ENCODE peak calls at places on chromosomes 7 and 10, in four cellular contexts. One of them, this sample, is unnamed. For H3K79me1, the result is how much of the 10 kb centered on the place peaks cover.

GRCh38 chr7:38977658-38978057 is at the start of gene POU6F2:
- DNase-seq in H1: no peak
- DNase-seq in H9: no peak
- DNase-seq in IMR-90: no peak
- DNase-seq in this sample: no peak

GRCh38 chr7:122858310-122858709 is 27.9 kb downstream of the CADPS2 start:
- DNase-seq in H9: no peak
- DNase-seq in H1: no peak
- DNase-seq in IMR-90: no peak
- DNase-seq in this sample: no peak

GRCh38 chr7:449249-450019 is 70.2 kb downstream of the PDGFA start:
- DNase-seq in H9: no peak
- DNase-seq in H1: no peak
- DNase-seq in IMR-90: no peak
- DNase-seq in this sample: no peak

GRCh38 chr7:44796504-44797328 is at the start of gene PPIA:
- DNase-seq in H9: peak
- DNase-seq in H1: peak
- DNase-seq in IMR-90: peak
- DNase-seq in this sample: peak

GRCh38 chr7:119935418-119936025 is 337.5 kb upstream of the KCND2 start:
- DNase-seq in H1: no peak
- DNase-seq in IMR-90: peak
- DNase-seq in H9: no peak
- DNase-seq in this sample: peak

GRCh38 chr10:108454793-108455192 is 1290.3 kb upstream of the SORCS1 start:
- DNase-seq in H9: no peak
- DNase-seq in H1: no peak
- DNase-seq in IMR-90: no peak
- DNase-seq in this sample: no peak

GRCh38 chr7:3176112-3176836 is 124.8 kb upstream of the SDK1 start:
- DNase-seq in H9: no peak
- DNase-seq in H1: no peak
- DNase-seq in IMR-90: no peak
- DNase-seq in this sample: peak

GRCh38 chr7:475951-476441 is 43.6 kb downstream of the PDGFA start:
- DNase-seq in IMR-90: no peak
- DNase-seq in H1: no peak
- DNase-seq in H9: no peak
- DNase-seq in this sample: no peak

GRCh38 chr10:57513637-57514036 is 754.1 kb downstream of the IPMK start:
- DNase-seq in IMR-90: no peak
- DNase-seq in H9: no peak
- DNase-seq in H1: no peak
- DNase-seq in this sample: no peak

GRCh38 chr7:29046978-29047377 is 88.8 kb upstream of the TRIL start:
- DNase-seq in H1: no peak
- DNase-seq in IMR-90: no peak
- DNase-seq in H9: no peak
- DNase-seq in this sample: no peak

GRCh38 chr7:75660566-75661215 is 78.0 kb downstream of the HIP1 start:
- DNase-seq in H1: no peak
- DNase-seq in IMR-90: no peak
- DNase-seq in H9: no peak
- DNase-seq in this sample: no peak

GRCh38 chr10:99808285-99808684 is 25.8 kb downstream of the ABCC2 start:
- DNase-seq in IMR-90: no peak
- DNase-seq in H1: no peak
- DNase-seq in H9: no peak
- DNase-seq in this sample: no peak

GRCh38 chr7:16926283-16926682 is 44.5 kb upstream of the AGR3 start:
- DNase-seq in H9: no peak
- DNase-seq in IMR-90: peak
- DNase-seq in H1: no peak
- DNase-seq in this sample: peak

GRCh38 chr7:99404235-99404976 is 4.0 kb downstream of the PDAP1 start:
- DNase-seq in IMR-90: peak
- DNase-seq in H1: no peak
- DNase-seq in H9: no peak
- DNase-seq in this sample: no peak

GRCh38 chr10:46547881-46548780 is 8.3 kb downstream of the GPRIN2 start:
- DNase-seq in IMR-90: peak
- DNase-seq in H1: no peak
- DNase-seq in H9: peak
- DNase-seq in this sample: no peak

GRCh38 chr10:59073456-59074053 is 102.9 kb upstream of the PHYHIPL start:
- DNase-seq in H1: no peak
- DNase-seq in H9: no peak
- DNase-seq in IMR-90: no peak
- DNase-seq in this sample: no peak

GRCh38 chr7:79652619-79653018 is 199.2 kb upstream of the MAGI2 start:
- DNase-seq in H9: no peak
- DNase-seq in H1: no peak
- DNase-seq in IMR-90: peak
- DNase-seq in this sample: peak

GRCh38 chr7:41051525-41051924 is 651.4 kb downstream of the INHBA start:
- DNase-seq in H1: peak
- DNase-seq in IMR-90: no peak
- DNase-seq in H9: no peak
- DNase-seq in this sample: no peak

GRCh38 chr10:127921751-127922140 is 14.8 kb downstream of the PTPRE start:
- DNase-seq in H1: no peak
- DNase-seq in H9: no peak
- DNase-seq in IMR-90: no peak
- DNase-seq in this sample: no peak

GRCh38 chr7:22874904-22875303 is 52.3 kb upstream of the TOMM7 start:
- DNase-seq in IMR-90: no peak
- DNase-seq in H9: no peak
- DNase-seq in H1: no peak
- DNase-seq in this sample: no peak

GRCh38 chr7:33903770-33904679 is 1.3 kb upstream of the BMPER start:
- DNase-seq in H9: peak
- DNase-seq in H1: peak
- DNase-seq in IMR-90: peak
- DNase-seq in this sample: peak

GRCh38 chr7:37930226-37930948 is 9.9 kb downstream of the EPDR1 start:
- DNase-seq in H1: no peak
- DNase-seq in H9: no peak
- DNase-seq in IMR-90: no peak
- DNase-seq in this sample: no peak

GRCh38 chr7:70006411-70006920 is 408.2 kb downstream of the AUTS2 start:
- DNase-seq in H9: no peak
- DNase-seq in H1: no peak
- DNase-seq in IMR-90: no peak
- DNase-seq in this sample: no peak

GRCh38 chr10:11351801-11352200 is 259.6 kb downstream of the USP6NL start:
- DNase-seq in IMR-90: no peak
- DNase-seq in H9: no peak
- DNase-seq in H1: no peak
- DNase-seq in this sample: no peak

GRCh38 chr10:44651834-44652233 is 259.3 kb upstream of the TMEM72 start:
- DNase-seq in H9: no peak
- DNase-seq in H1: no peak
- DNase-seq in IMR-90: peak
- DNase-seq in this sample: no peak

GRCh38 chr7:92402920-92403759 is 44.1 kb upstream of the GATAD1 start:
- DNase-seq in H9: no peak
- DNase-seq in IMR-90: peak
- DNase-seq in H1: no peak
- DNase-seq in this sample: peak

GRCh38 chr10:117868151-117868550 is 178.6 kb downstream of the RAB11FIP2 start:
- DNase-seq in H9: no peak
- DNase-seq in H1: no peak
- DNase-seq in IMR-90: no peak
- DNase-seq in this sample: no peak

GRCh38 chr7:84823530-84823929 is 363.3 kb downstream of the SEMA3D start:
- DNase-seq in IMR-90: no peak
- DNase-seq in H1: no peak
- DNase-seq in H9: no peak
- DNase-seq in this sample: no peak

GRCh38 chr10:95755511-95756004 is 405 bp upstream of the ENTPD1 start:
- DNase-seq in H1: no peak
- DNase-seq in H9: peak
- DNase-seq in IMR-90: no peak
- DNase-seq in this sample: peak

GRCh38 chr10:86579883-86580548 is 58.4 kb upstream of the WAPL start:
- DNase-seq in IMR-90: no peak
- DNase-seq in H9: no peak
- DNase-seq in H1: no peak
- DNase-seq in this sample: no peak

GRCh38 chr7:139095194-139095659 is 14.3 kb downstream of the ZC3HAV1 start:
- DNase-seq in IMR-90: no peak
- DNase-seq in H1: no peak
- DNase-seq in H9: peak
- DNase-seq in this sample: peak

GRCh38 chr7:80907141-80907601 is 11.7 kb downstream of the SEMA3C start:
- DNase-seq in IMR-90: no peak
- DNase-seq in H1: no peak
- DNase-seq in H9: no peak
- DNase-seq in this sample: no peak

GRCh38 chr7:74334026-74334425 is 44.8 kb downstream of the CLIP2 start:
- DNase-seq in H9: no peak
- DNase-seq in H1: no peak
- DNase-seq in IMR-90: peak
- DNase-seq in this sample: no peak

GRCh38 chr10:5585517-5586222 is 60.9 kb downstream of the CALML3 start:
- DNase-seq in H1: no peak
- DNase-seq in H9: no peak
- DNase-seq in IMR-90: no peak
- DNase-seq in this sample: no peak

GRCh38 chr10:5583525-5584175 is 58.9 kb downstream of the CALML3 start:
- DNase-seq in H1: peak
- DNase-seq in IMR-90: no peak
- DNase-seq in H9: peak
- DNase-seq in this sample: peak

GRCh38 chr10:5582736-5583135 is 58.0 kb downstream of the CALML3 start:
- DNase-seq in IMR-90: no peak
- DNase-seq in H1: no peak
- DNase-seq in H9: no peak
- DNase-seq in this sample: peak

GRCh38 chr10:5584895-5585516 is 60.2 kb downstream of the CALML3 start:
- DNase-seq in H9: peak
- DNase-seq in IMR-90: peak
- DNase-seq in H1: no peak
- DNase-seq in this sample: peak

DNA sequence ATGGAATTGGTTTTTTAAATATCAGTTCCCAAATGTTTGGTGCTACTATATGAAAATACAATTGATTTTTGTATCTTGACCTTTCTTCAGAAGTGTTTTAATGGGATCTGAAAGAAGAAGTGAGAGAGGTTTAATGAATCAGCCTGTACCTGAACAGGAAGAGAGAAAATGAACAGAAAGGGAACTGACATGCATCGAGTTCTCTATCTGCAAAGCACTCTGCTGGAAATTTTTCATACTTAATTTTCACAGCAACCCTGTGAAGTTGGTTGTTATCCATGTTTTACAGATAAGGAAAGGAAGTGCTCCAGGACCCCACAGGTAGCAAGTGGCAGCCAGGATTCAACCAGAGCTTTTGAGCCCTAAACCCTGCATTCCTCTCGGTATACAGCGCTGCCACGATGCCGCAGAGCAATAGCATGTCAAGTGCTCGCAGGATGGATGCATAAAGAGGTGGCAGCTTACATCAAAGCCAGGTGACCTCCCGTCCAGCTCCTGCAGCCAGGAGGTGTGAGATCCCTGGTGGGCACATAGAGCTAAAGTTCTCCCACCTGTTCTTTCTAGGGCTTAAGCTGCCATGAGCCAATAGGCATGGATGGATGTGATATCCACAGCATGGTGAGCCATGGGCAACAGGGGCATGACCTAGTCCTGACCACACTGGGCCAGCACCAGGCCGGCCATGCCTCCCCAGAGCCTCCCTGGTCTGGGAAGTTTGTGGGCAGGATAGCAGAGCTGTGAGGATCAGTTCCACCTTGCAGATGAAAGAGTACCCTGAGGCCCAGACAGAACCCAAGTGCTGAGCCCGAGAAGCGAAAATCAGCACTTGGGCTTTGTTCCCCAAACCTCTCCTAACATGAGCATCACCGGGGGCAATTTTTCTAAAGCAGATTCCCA is 57.2 kb downstream of the CALML3 start:
- DNase-seq in H9: no peak
- DNase-seq in H1: no peak
- DNase-seq in IMR-90: no peak
- DNase-seq in this sample: no peak
- H3K4ac ChIP-seq in H9: no peak
- H3K4ac ChIP-seq in H1: no peak
- H3K4ac ChIP-seq in IMR-90: no peak
- H3K4ac ChIP-seq in this sample: no peak

DNA sequence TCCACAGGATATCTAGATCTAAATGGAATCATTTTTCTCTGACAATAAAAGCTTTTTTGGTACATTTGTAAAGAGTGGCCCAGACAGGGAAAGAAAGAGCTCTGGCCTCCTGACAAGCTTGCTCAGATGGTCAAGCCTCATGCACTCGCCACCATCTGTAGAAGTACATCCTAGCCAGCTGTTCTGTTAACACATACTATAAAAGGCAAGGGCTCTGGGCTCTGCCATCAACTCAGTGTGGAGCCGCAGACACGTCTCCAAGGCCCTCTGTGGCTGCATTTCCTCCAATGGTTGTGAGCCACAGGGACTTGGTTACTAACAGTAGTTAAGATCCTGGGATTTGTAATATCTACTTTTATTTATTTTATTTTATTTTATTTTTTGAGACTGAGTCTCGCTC is 70.8 kb upstream of the KDM7A start:
- DNase-seq in IMR-90: no peak
- DNase-seq in H1: no peak
- DNase-seq in H9: no peak
- DNase-seq in this sample: no peak
- H4K5ac ChIP-seq in IMR-90: no peak
- H4K5ac ChIP-seq in H1: no peak
- H4K5ac ChIP-seq in H9: no peak
- H4K5ac ChIP-seq in this sample: no peak

GRCh38 chr10:116796910-116797513 is 52.3 kb upstream of the ENO4 start:
- DNase-seq in H1: peak
- DNase-seq in IMR-90: peak
- DNase-seq in H9: peak
- DNase-seq in this sample: peak

GRCh38 chr10:116800356-116800929 is 48.9 kb upstream of the ENO4 start:
- DNase-seq in IMR-90: no peak
- DNase-seq in H9: no peak
- DNase-seq in H1: no peak
- DNase-seq in this sample: peak

GRCh38 chr10:116798859-116799258 is 50.4 kb upstream of the ENO4 start:
- DNase-seq in H9: no peak
- DNase-seq in H1: no peak
- DNase-seq in IMR-90: no peak
- DNase-seq in this sample: no peak

GRCh38 chr10:116792772-116793171 is 50.4 kb upstream of the HSPA12A start:
- DNase-seq in H1: no peak
- DNase-seq in H9: no peak
- DNase-seq in IMR-90: no peak
- DNase-seq in this sample: no peak

GRCh38 chr10:116796469-116796868 is 52.8 kb upstream of the ENO4 start:
- DNase-seq in IMR-90: no peak
- DNase-seq in H9: no peak
- DNase-seq in H1: no peak
- DNase-seq in this sample: no peak
- H3K79me1 ChIP-seq in IMR-90: under half
- H3K79me1 ChIP-seq in H9: under half
- H3K79me1 ChIP-seq in H1: under half
- H3K79me1 ChIP-seq in this sample: under half

GRCh38 chr10:107037192-107038122 is 127.0 kb downstream of the SORCS1 start:
- DNase-seq in H1: no peak
- DNase-seq in IMR-90: no peak
- DNase-seq in H9: no peak
- DNase-seq in this sample: no peak
- H3K4ac ChIP-seq in H1: no peak
- H3K4ac ChIP-seq in IMR-90: no peak
- H3K4ac ChIP-seq in H9: no peak
- H3K4ac ChIP-seq in this sample: no peak